ENCODE peak calls at places on chromosomes 16 and 17, in seven cellular contexts. W, Q, M, B, X, Y and Z are unnamed samples.

GRCh38 chr17:28468781-28469180 is 4.7 kb upstream of the SLC13A2 start:
- DNase-seq in X (no peak), M (no peak), B (no peak), W (no peak), Q (no peak), Y (no peak), Z (no peak)

GRCh38 chr17:45106101-45106500 is 26.2 kb downstream of the PLCD3 start:
- DNase-seq in Q (no peak), X (no peak), M (no peak), W (no peak), Y (no peak), B (no peak), Z (no peak)

GRCh38 chr17:79242873-79243602 is 168.4 kb downstream of the ENGASE start:
- DNase-seq in X (no peak), B (no peak), Y (no peak), M (no peak), Q (no peak), W (peak), Z (no peak)

GRCh38 chr17:75981019-75981615 is 2.1 kb downstream of the TEN1 start:
- DNase-seq in M (no peak), Q (no peak), Y (no peak), W (no peak), B (no peak), X (no peak), Z (no peak)

GRCh38 chr17:12642034-12642433 is 23.7 kb upstream of the MYOCD start:
- DNase-seq in Y (no peak), X (no peak), Q (no peak), W (no peak), B (no peak), M (no peak), Z (no peak)

GRCh38 chr17:2996208-2996855 is 67.1 kb downstream of the OR1D5 start:
- DNase-seq in Y (no peak), Q (peak), M (no peak), W (no peak), B (no peak), X (no peak), Z (no peak)

GRCh38 chr17:27429666-27430382 is 26.4 kb upstream of the KSR1 start:
- DNase-seq in X (no peak), W (no peak), Q (no peak), M (no peak), Y (no peak), B (no peak), Z (no peak)

GRCh38 chr16:52929478-52929877 is 123.2 kb downstream of the CHD9NB start:
- DNase-seq in X (no peak), M (no peak), Q (no peak), Y (no peak), B (no peak), W (no peak), Z (no peak)